ENCODE peak calls at places on chromosomes 13 and 19, in five cellular contexts. One of them, this sample, is unnamed.

GRCh38 chr13:97289514-97290298 is 67.6 kb downstream of the MBNL2 start:
- DNase-seq in IMR-90: no peak
- DNase-seq in SK-N-SH: no peak
- DNase-seq in DND-41: no peak
- DNase-seq in keratinocyte: no peak
- DNase-seq in this sample: no peak

GRCh38 chr19:45468159-45468651 is 409 bp downstream of the FOSB start:
- DNase-seq in IMR-90: no peak
- DNase-seq in SK-N-SH: no peak
- DNase-seq in DND-41: no peak
- DNase-seq in keratinocyte: no peak
- DNase-seq in this sample: peak; percentile 49

GRCh38 chr13:42873081-42873480 is 91.7 kb downstream of the FAM216B start:
- DNase-seq in IMR-90: peak; percentile 16
- DNase-seq in SK-N-SH: no peak
- DNase-seq in DND-41: no peak
- DNase-seq in keratinocyte: no peak
- DNase-seq in this sample: no peak

GRCh38 chr19:23482829-23483228 is 87.6 kb upstream of the ZNF91 start:
- DNase-seq in IMR-90: no peak
- DNase-seq in SK-N-SH: no peak
- DNase-seq in DND-41: no peak
- DNase-seq in keratinocyte: no peak
- DNase-seq in this sample: no peak

GRCh38 chr19:5578094-5578846 is 10.5 kb upstream of the TINCR start:
- DNase-seq in IMR-90: peak; percentile 38
- DNase-seq in SK-N-SH: peak; percentile 95
- DNase-seq in DND-41: peak; percentile 79
- DNase-seq in keratinocyte: no peak
- DNase-seq in this sample: peak; percentile 74

GRCh38 chr13:49610176-49610575 is 18.1 kb upstream of the ARL11 start:
- DNase-seq in IMR-90: no peak
- DNase-seq in SK-N-SH: peak; percentile 47
- DNase-seq in DND-41: no peak
- DNase-seq in keratinocyte: no peak
- DNase-seq in this sample: no peak

GRCh38 chr13:25207291-25207690 is 35.2 kb upstream of the AMER2 start:
- DNase-seq in IMR-90: no peak
- DNase-seq in SK-N-SH: no peak
- DNase-seq in DND-41: no peak
- DNase-seq in keratinocyte: no peak
- DNase-seq in this sample: no peak

GRCh38 chr13:45510671-45511070 is 45.9 kb downstream of the COG3 start:
- DNase-seq in IMR-90: no peak
- DNase-seq in SK-N-SH: no peak
- DNase-seq in DND-41: no peak
- DNase-seq in keratinocyte: no peak
- DNase-seq in this sample: no peak

GRCh38 chr13:23810842-23811241 is 78.4 kb downstream of the MIPEP start:
- DNase-seq in IMR-90: no peak
- DNase-seq in SK-N-SH: no peak
- DNase-seq in DND-41: no peak
- DNase-seq in keratinocyte: no peak
- DNase-seq in this sample: no peak

GRCh38 chr19:31297991-31298390 is 51.2 kb downstream of the TSHZ3 start:
- DNase-seq in IMR-90: no peak
- DNase-seq in SK-N-SH: no peak
- DNase-seq in DND-41: no peak
- DNase-seq in keratinocyte: no peak
- DNase-seq in this sample: no peak

DNA sequence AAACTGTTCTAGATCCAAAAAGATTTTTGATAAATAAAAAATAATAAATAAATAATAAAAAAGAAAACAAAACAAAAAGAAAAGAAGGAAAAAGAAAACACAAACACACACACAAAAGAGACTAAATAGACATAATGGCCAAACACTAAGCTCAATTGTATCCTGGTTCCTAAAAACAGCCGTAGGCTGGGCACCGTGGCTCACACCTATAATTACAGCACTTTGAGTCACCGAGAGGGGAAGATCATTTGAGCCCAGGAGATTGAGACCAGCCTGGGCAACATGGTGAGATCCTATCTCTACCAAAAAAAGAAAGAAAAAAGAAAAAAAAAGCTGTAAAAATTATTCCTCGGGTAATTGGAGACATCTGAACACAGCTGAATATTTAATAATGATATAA is 8.9 kb downstream of the ETHE1 start:
- DNase-seq in IMR-90: no peak
- DNase-seq in SK-N-SH: no peak
- DNase-seq in DND-41: no peak
- DNase-seq in keratinocyte: no peak
- DNase-seq in this sample: no peak
- H3K27ac ChIP-seq in IMR-90: no peak overlapping the region
- H3K27ac ChIP-seq in SK-N-SH: no peak overlapping the region
- H3K27ac ChIP-seq in DND-41: no peak overlapping the region
- H3K27ac ChIP-seq in keratinocyte: peak overlapping the region; percentile 36
- H3K27ac ChIP-seq in this sample: no peak overlapping the region

GRCh38 chr13:52736891-52737290 is 2.7 kb downstream of the CNMD start:
- DNase-seq in IMR-90: no peak
- DNase-seq in SK-N-SH: no peak
- DNase-seq in DND-41: no peak
- DNase-seq in keratinocyte: no peak
- DNase-seq in this sample: no peak

GRCh38 chr13:52739468-52740071 is at the start of gene CNMD:
- DNase-seq in IMR-90: no peak
- DNase-seq in SK-N-SH: no peak
- DNase-seq in DND-41: no peak
- DNase-seq in keratinocyte: no peak
- DNase-seq in this sample: no peak

GRCh38 chr13:52737900-52738299 is 1.7 kb downstream of the CNMD start:
- DNase-seq in IMR-90: no peak
- DNase-seq in SK-N-SH: peak; percentile 33
- DNase-seq in DND-41: no peak
- DNase-seq in keratinocyte: no peak
- DNase-seq in this sample: no peak

GRCh38 chr13:52737451-52737850 is 2.2 kb downstream of the CNMD start:
- DNase-seq in IMR-90: no peak
- DNase-seq in SK-N-SH: no peak
- DNase-seq in DND-41: no peak
- DNase-seq in keratinocyte: no peak
- DNase-seq in this sample: no peak

DNA sequence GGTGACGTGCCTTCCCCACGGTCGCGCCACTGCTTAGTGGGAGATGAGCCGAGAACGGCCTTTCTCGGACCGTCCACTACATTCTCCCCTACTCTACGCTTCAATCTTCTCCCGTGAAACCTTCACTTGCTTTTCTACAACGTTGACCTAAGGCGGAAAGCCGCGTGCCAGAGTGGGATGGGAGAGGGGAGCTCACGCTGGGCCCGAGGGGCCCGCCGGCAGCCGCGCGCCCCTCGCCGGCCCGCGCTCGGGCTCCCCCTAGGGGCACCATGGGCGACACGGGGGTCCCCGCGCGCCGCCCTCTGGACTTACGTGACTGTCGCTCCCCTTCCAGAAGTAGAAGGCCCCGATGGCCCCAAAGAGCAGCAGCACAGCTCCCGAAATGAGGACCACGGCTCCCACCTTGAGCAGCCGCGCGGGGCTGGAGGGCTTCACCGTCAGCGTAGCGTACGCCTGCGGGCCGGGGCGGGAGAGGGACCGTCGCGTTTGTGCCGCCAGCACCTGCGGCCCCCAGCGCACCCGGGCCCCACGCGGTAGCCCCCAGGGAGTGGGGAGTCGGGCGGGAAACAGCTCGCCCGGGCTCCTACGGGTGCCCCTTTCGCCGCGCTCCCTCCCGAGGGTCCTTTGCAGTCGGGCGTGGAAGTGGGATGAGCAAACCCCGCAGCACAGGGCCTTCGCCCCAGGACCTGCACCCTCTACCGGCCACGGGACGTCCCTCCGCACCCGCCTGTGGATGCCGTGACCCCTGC is 727 bp downstream of the CNMD start:
- DNase-seq in IMR-90: no peak
- DNase-seq in SK-N-SH: no peak
- DNase-seq in DND-41: no peak
- DNase-seq in keratinocyte: no peak
- DNase-seq in this sample: no peak
- H3K9ac ChIP-seq in IMR-90: no peak overlapping the region
- H3K9ac ChIP-seq in SK-N-SH: no peak overlapping the region
- H3K9ac ChIP-seq in DND-41: no peak overlapping the region
- H3K9ac ChIP-seq in keratinocyte: no peak overlapping the region
- H3K9ac ChIP-seq in this sample: no peak overlapping the region

GRCh38 chr19:18278521-18279265 is 2.7 kb downstream of the JUND start:
- DNase-seq in IMR-90: no peak
- DNase-seq in SK-N-SH: no peak
- DNase-seq in DND-41: peak; percentile 58
- DNase-seq in keratinocyte: no peak
- DNase-seq in this sample: peak; percentile 43
- TF ChIP-seq CTCF in IMR-90: peak; percentile 24
- TF ChIP-seq CTCF in SK-N-SH: peak; percentile 53
- TF ChIP-seq CTCF in DND-41: peak; percentile 60
- TF ChIP-seq CTCF in keratinocyte: no peak
- TF ChIP-seq CTCF in this sample: no peak

GRCh38 chr19:10027158-10027997 is 14.1 kb downstream of the RDH8 start:
- DNase-seq in IMR-90: peak; percentile 92
- DNase-seq in SK-N-SH: peak; percentile 96
- DNase-seq in DND-41: peak; percentile 79
- DNase-seq in keratinocyte: peak; percentile 79
- DNase-seq in this sample: peak; percentile 96
- H3K27ac ChIP-seq in IMR-90: no peak overlapping the region
- H3K27ac ChIP-seq in SK-N-SH: no peak overlapping the region
- H3K27ac ChIP-seq in DND-41: no peak overlapping the region
- H3K27ac ChIP-seq in keratinocyte: no peak overlapping the region
- H3K27ac ChIP-seq in this sample: no peak overlapping the region

DNA sequence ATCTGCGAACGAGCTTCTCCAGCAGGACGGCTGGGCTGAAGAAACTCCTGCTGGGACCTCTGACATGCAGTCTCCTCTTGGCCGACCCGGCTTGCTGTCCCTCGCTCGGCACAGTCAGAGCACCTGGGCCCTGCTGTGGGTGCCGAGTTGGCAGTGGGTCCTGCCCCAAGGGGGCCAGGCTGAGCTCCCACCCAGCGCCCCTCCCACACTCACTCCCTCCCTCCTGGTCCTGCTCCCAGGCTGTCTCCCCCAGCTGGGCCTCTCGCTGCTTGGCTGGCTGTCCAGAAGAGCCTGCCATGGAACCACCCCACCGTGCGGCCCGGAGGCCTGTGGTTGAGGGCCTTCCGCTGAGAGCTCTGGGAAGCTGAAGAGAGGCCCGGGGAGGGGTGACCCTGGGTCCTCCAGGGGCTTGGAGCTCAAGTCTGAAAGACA is 6.0 kb downstream of the AKT2 start:
- DNase-seq in IMR-90: peak; percentile 38
- DNase-seq in SK-N-SH: peak; percentile 15
- DNase-seq in DND-41: no peak
- DNase-seq in keratinocyte: no peak
- DNase-seq in this sample: peak; percentile 37
- H3K9ac ChIP-seq in IMR-90: peak overlapping the region; percentile 6
- H3K9ac ChIP-seq in SK-N-SH: no peak overlapping the region
- H3K9ac ChIP-seq in DND-41: no peak overlapping the region
- H3K9ac ChIP-seq in keratinocyte: peak overlapping the region; percentile 8
- H3K9ac ChIP-seq in this sample: peak overlapping the region; percentile 58

DNA sequence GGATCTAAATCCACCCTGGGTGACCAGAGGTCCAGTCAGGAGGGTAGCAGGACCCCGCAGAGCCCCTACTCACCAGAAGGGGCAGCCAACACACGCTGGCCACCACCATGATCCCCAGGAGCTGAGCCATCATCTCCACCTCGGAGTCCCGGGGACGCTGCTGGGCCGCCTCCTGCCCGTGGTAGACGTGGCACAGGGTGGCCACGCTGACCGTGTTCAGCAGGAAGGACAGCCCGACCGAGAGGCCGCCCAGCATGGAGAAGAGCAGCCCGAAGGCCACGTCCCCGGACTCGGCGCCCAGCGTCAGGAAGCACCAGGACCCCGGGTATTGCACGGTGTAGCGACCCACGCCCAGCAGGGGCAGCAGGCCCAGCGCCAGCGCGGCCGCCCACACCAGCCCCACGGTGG is 6.9 kb downstream of the TBXA2R start:
- DNase-seq in IMR-90: no peak
- DNase-seq in SK-N-SH: peak; percentile 72
- DNase-seq in DND-41: no peak
- DNase-seq in keratinocyte: no peak
- DNase-seq in this sample: no peak
- TF ChIP-seq CTCF in IMR-90: peak; percentile 10
- TF ChIP-seq CTCF in SK-N-SH: peak; percentile 33
- TF ChIP-seq CTCF in DND-41: peak; percentile 24
- TF ChIP-seq CTCF in keratinocyte: peak; percentile 1
- TF ChIP-seq CTCF in this sample: no peak

This sample was measured in colonic mucosa.